ENCODE peak calls at places on chromosomes 11 and 22, in ten cellular contexts. O is RKO, Y is GF-D8, B is small intestine, U is C1 segment of cervical spinal cord, F is NCI-H1105 treated with DMSO at 0.1 percent for 48 hours, E is sigmoid colon, G is NCI-H526 treated with DMSO at 0.1 percent for 48 hours, I is NB4, W is neural crest cell. M is an unnamed sample.

GRCh38 chr11:66967670-66968425 is 7.3 kb upstream of the C11orf86 start:
- DNase-seq in O (peak; percentile 40), Y (no peak), B (peak; percentile 76), U (no peak), F (no peak), E (no peak), G (no peak), I (no peak), W (no peak), M (no peak)

GRCh38 chr22:20781272-20781990 is 7.5 kb downstream of the SERPIND1 start:
- DNase-seq in O (no peak), Y (no peak), B (no peak), U (no peak), F (no peak), E (no peak), G (no peak), I (peak; percentile 26), W (no peak), M (no peak)

GRCh38 chr11:46380340-46381045 is 976 bp upstream of the MDK start:
- DNase-seq in O (peak; percentile 72), Y (no peak), B (peak; percentile 84), U (no peak), F (peak; percentile 73), E (peak; percentile 85), G (peak; percentile 54), I (peak; percentile 75), W (peak; percentile 70), M (no peak)

GRCh38 chr11:105910095-105910715 is 111.8 kb downstream of the MSANTD4 start:
- DNase-seq in O (no peak), Y (no peak), B (no peak), U (no peak), F (no peak), E (no peak), G (no peak), I (no peak), W (no peak), M (no peak)

GRCh38 chr11:123537726-123538125 is 107.7 kb downstream of the GRAMD1B start:
- DNase-seq in O (no peak), Y (no peak), B (no peak), U (no peak), F (no peak), E (no peak), G (peak; percentile 66), I (no peak), W (no peak), M (no peak)

GRCh38 chr22:25051983-25052710 is 99.6 kb downstream of the KIAA1671 start:
- DNase-seq in O (no peak), Y (no peak), B (peak; percentile 83), U (no peak), F (peak; percentile 44), E (no peak), G (no peak), I (no peak), W (no peak), M (no peak)

GRCh38 chr22:47020157-47020556 is 257.7 kb downstream of the TBC1D22A start:
- DNase-seq in O (no peak), Y (no peak), B (no peak), U (no peak), F (no peak), E (peak; percentile 51), G (no peak), I (no peak), W (no peak), M (no peak)

GRCh38 chr22:46596819-46597218 is 23.4 kb upstream of the GRAMD4 start:
- DNase-seq in O (no peak), Y (no peak), B (peak; percentile 98), U (no peak), F (peak; percentile 68), E (no peak), G (peak; percentile 71), I (no peak), W (no peak), M (no peak)

GRCh38 chr11:117334896-117335295 is 7.2 kb downstream of the CEP164 start:
- DNase-seq in O (no peak), Y (no peak), B (no peak), U (no peak), F (no peak), E (no peak), G (no peak), I (no peak), W (no peak), M (no peak)

GRCh38 chr11:3152471-3153110 is 12.5 kb downstream of the OSBPL5 start:
- DNase-seq in O (no peak), Y (no peak), B (no peak), U (no peak), F (no peak), E (no peak), G (no peak), I (no peak), W (no peak), M (no peak)

GRCh38 chr11:103325686-103326069 is 216.5 kb downstream of the DYNC2H1 start:
- DNase-seq in O (no peak), Y (no peak), B (no peak), U (no peak), F (no peak), E (no peak), G (no peak), I (no peak), W (peak; percentile 5), M (no peak)

GRCh38 chr11:45280449-45280848 is 5.7 kb downstream of the SYT13 start:
- DNase-seq in O (no peak), Y (no peak), B (no peak), U (no peak), F (no peak), E (no peak), G (no peak), I (no peak), W (no peak), M (no peak)

GRCh38 chr11:44680982-44681597 is 45.7 kb upstream of the TSPAN18 start:
- DNase-seq in O (no peak), Y (no peak), B (peak; percentile 11), U (no peak), F (no peak), E (no peak), G (no peak), I (no peak), W (no peak), M (no peak)